ENCODE peak calls at places on chromosomes 3 and 15, in ten cellular contexts. A is heart right ventricle; Q is ascending aorta; V is CD8-positive, alpha-beta T cell; X is esophagus muscularis mucosa; U is neural progenitor cell; W is IMR-90; J is transverse colon; L is heart left ventricle; R is endodermal cell. P is an unnamed sample. For H3K9me3, the result is how much of the 10 kb centered on the place peaks cover.

GRCh38 chr15:68783226-68784054 is 37.3 kb downstream of the ANP32A start:
- DNase-seq in V (peak), U (peak), J (peak), R (peak), L (peak), A (no peak), W (no peak), X (no peak), Q (no peak), P (peak)

GRCh38 chr3:154779571-154779970 is 300.5 kb upstream of the MME start:
- DNase-seq in L (no peak), Q (no peak), U (no peak), J (no peak), W (peak), X (no peak), R (no peak), V (no peak), A (no peak), P (no peak)

GRCh38 chr15:67080900-67081431 is 15.6 kb downstream of the SMAD3 start:
- DNase-seq in J (no peak), W (peak), U (no peak), L (peak), A (peak), R (no peak), V (no peak), X (no peak), Q (peak), P (no peak)

GRCh38 chr3:62724503-62724902 is 150.7 kb downstream of the CADPS start:
- DNase-seq in L (no peak), X (no peak), V (no peak), J (no peak), U (no peak), Q (no peak), W (no peak), A (no peak), R (no peak), P (no peak)

GRCh38 chr15:89772933-89773583 is 3.1 kb upstream of the MESP2 start:
- DNase-seq in X (no peak), R (no peak), W (peak), V (no peak), U (no peak), L (no peak), Q (no peak), J (no peak), A (no peak), P (peak)

GRCh38 chr3:52092291-52092660 is 35.9 kb upstream of the DUSP7 start:
- DNase-seq in R (no peak), V (no peak), X (no peak), L (no peak), U (no peak), Q (no peak), J (no peak), A (no peak), W (no peak), P (no peak)

GRCh38 chr3:168121175-168121853 is 25.6 kb upstream of the GOLIM4 start:
- DNase-seq in A (peak), L (peak), J (peak), R (no peak), Q (no peak), X (no peak), W (peak), V (no peak), U (no peak), P (no peak)

GRCh38 chr3:55789516-55789915 is 302.4 kb upstream of the WNT5A start:
- DNase-seq in W (no peak), U (no peak), J (no peak), L (no peak), X (no peak), V (no peak), A (no peak), R (no peak), Q (no peak), P (no peak)

GRCh38 chr3:126167550-126167949 is 12.8 kb downstream of the ALDH1L1 start:
- DNase-seq in Q (no peak), J (no peak), X (no peak), U (no peak), R (no peak), W (no peak), A (no peak), V (no peak), L (no peak), P (no peak)

GRCh38 chr3:45642731-45643152 is 46.5 kb upstream of the SACM1L start:
- DNase-seq in J (no peak), V (no peak), L (no peak), U (peak), X (no peak), W (peak), R (no peak), Q (no peak), A (no peak), P (no peak)

GRCh38 chr15:29097168-29097567 is 172.5 kb downstream of the NSMCE3 start:
- DNase-seq in W (no peak), R (no peak), Q (no peak), A (no peak), L (no peak), X (no peak), U (no peak), V (no peak), J (no peak), P (no peak)

GRCh38 chr3:66592061-66592875 is 91.4 kb upstream of the LRIG1 start:
- DNase-seq in A (no peak), R (peak), X (no peak), L (no peak), V (no peak), W (peak), U (peak), Q (no peak), J (no peak), P (no peak)

GRCh38 chr15:72155021-72155621 is 36.9 kb downstream of the SENP8 start:
- DNase-seq in W (peak), V (no peak), Q (peak), L (peak), U (no peak), J (peak), A (peak), X (no peak), R (peak), P (no peak)

GRCh38 chr3:129794319-129795201 is 99.0 kb downstream of the TMCC1 start:
- DNase-seq in L (peak), W (no peak), X (no peak), A (peak), V (peak), U (peak), Q (no peak), R (peak), J (peak), P (peak)

GRCh38 chr3:36679384-36680200 is 84.8 kb downstream of the DCLK3 start:
- DNase-seq in R (no peak), W (peak), A (no peak), L (no peak), X (no peak), V (no peak), Q (no peak), U (no peak), J (no peak), P (no peak)

GRCh38 chr15:89141885-89142284 is 53.6 kb downstream of the ABHD2 start:
- DNase-seq in R (no peak), U (no peak), A (no peak), L (no peak), V (no peak), J (no peak), Q (no peak), W (peak), X (no peak), P (no peak)

GRCh38 chr15:75346796-75347221 is at the start of gene NEIL1:
- DNase-seq in Q (no peak), W (no peak), X (no peak), A (no peak), R (peak), U (peak), V (no peak), L (no peak), J (peak), P (peak)

GRCh38 chr3:53775834-53776251 is 70.4 kb downstream of the CHDH start:
- DNase-seq in X (no peak), A (no peak), W (no peak), V (no peak), L (no peak), Q (no peak), J (no peak), R (no peak), U (peak), P (no peak)

GRCh38 chr3:126098391-126098858 is 14.5 kb upstream of the SLC41A3 start:
- DNase-seq in V (peak), U (no peak), X (no peak), R (no peak), Q (no peak), W (peak), L (no peak), J (no peak), A (no peak), P (no peak)

GRCh38 chr3:86989611-86990010 is 1.3 kb downstream of the VGLL3 start:
- DNase-seq in A (no peak), J (no peak), L (no peak), V (no peak), X (no peak), Q (no peak), W (peak), U (no peak), R (no peak), P (no peak)

GRCh38 chr15:92377083-92377789 is 16.4 kb upstream of the ST8SIA2 start:
- DNase-seq in A (peak), J (no peak), R (peak), V (no peak), U (no peak), L (peak), W (no peak), Q (no peak), X (no peak), P (no peak)

GRCh38 chr3:153977148-153977547 is 144.0 kb upstream of the ARHGEF26 start:
- DNase-seq in X (no peak), A (peak), U (no peak), J (no peak), W (no peak), R (no peak), Q (no peak), L (peak), V (no peak), P (no peak)

GRCh38 chr3:60142009-60142408 is 1092.2 kb upstream of the CFAP20DC start:
- DNase-seq in X (peak), A (no peak), V (no peak), L (no peak), W (no peak), R (no peak), J (no peak), Q (no peak), U (no peak), P (no peak)

GRCh38 chr3:52278510-52279069 is at the start of gene WDR82:
- DNase-seq in R (peak), W (peak), U (peak), L (peak), V (peak), X (peak), J (peak), Q (peak), A (peak), P (peak)

GRCh38 chr3:69065318-69065964 is 13.3 kb upstream of the TMF1 start:
- DNase-seq in U (no peak), W (no peak), Q (no peak), L (no peak), V (no peak), A (no peak), R (no peak), J (no peak), X (no peak), P (no peak)

GRCh38 chr3:141057951-141058800 is 7.0 kb downstream of the SPSB4 start:
- DNase-seq in A (no peak), W (no peak), V (peak), J (no peak), R (no peak), X (peak), L (no peak), U (no peak), Q (no peak), P (no peak)

GRCh38 chr3:151156618-151157216 is 46.3 kb downstream of the GPR171 start:
- DNase-seq in A (no peak), Q (no peak), U (peak), V (no peak), L (no peak), R (no peak), J (no peak), W (peak), X (no peak), P (peak)

GRCh38 chr15:63833246-63833696 is 477 bp downstream of the HERC1 start:
- DNase-seq in X (no peak), U (peak), V (peak), J (peak), A (peak), Q (no peak), L (no peak), R (peak), W (peak), P (peak)

GRCh38 chr3:172129868-172130751 is 90.7 kb downstream of the FNDC3B start:
- DNase-seq in X (peak), W (peak), A (peak), Q (peak), U (no peak), J (peak), L (peak), V (no peak), R (no peak), P (peak)

GRCh38 chr3:114973576-114973975 is 173.5 kb downstream of the ZBTB20 start:
- DNase-seq in R (no peak), Q (no peak), X (no peak), L (no peak), V (no peak), A (no peak), U (peak), W (no peak), J (no peak), P (no peak)

GRCh38 chr3:194183271-194183670 is 47.3 kb downstream of the HES1 start:
- DNase-seq in R (no peak), J (no peak), A (no peak), W (no peak), X (no peak), V (no peak), L (no peak), U (no peak), Q (no peak), P (no peak)

GRCh38 chr3:16728762-16729745 is 123.8 kb upstream of the DAZL start:
- DNase-seq in U (no peak), Q (no peak), L (no peak), A (no peak), W (peak), V (no peak), J (no peak), X (no peak), R (no peak), P (no peak)

GRCh38 chr15:70266412-70267089 is 168.8 kb upstream of the TLE3 start:
- DNase-seq in R (no peak), U (no peak), Q (peak), W (no peak), L (peak), A (peak), X (peak), J (peak), V (no peak), P (no peak)

DNA sequence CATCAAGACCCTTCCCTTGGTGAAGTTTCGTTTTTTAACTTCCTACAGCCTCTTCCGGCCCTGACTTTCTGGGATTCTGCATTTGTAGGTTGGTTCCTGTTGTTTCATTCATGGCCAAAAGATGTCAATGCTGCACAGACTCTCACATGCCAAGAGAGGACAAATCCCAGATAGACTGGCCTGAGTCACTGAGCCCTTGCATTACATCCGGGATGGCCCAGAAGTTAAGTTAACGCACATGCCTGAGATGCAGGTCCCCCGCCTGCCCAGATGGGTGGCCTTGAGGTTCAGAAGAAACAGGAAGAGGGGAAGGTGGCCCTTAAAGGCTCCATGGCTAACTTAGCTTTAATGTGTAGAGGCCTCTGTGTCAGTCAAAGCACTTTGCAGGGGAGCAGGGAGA is 51.6 kb upstream of the SRGAP3 start:
- DNase-seq in Q (no peak), U (no peak), J (no peak), X (no peak), R (no peak), L (no peak), W (no peak), V (no peak), A (no peak), P (no peak)
- TF ChIP-seq CTCF in Q (no peak), U (no peak), J (no peak), X (no peak), R (no peak), L (no peak), W (no peak), V (no peak), A (no peak), P (no peak)

DNA sequence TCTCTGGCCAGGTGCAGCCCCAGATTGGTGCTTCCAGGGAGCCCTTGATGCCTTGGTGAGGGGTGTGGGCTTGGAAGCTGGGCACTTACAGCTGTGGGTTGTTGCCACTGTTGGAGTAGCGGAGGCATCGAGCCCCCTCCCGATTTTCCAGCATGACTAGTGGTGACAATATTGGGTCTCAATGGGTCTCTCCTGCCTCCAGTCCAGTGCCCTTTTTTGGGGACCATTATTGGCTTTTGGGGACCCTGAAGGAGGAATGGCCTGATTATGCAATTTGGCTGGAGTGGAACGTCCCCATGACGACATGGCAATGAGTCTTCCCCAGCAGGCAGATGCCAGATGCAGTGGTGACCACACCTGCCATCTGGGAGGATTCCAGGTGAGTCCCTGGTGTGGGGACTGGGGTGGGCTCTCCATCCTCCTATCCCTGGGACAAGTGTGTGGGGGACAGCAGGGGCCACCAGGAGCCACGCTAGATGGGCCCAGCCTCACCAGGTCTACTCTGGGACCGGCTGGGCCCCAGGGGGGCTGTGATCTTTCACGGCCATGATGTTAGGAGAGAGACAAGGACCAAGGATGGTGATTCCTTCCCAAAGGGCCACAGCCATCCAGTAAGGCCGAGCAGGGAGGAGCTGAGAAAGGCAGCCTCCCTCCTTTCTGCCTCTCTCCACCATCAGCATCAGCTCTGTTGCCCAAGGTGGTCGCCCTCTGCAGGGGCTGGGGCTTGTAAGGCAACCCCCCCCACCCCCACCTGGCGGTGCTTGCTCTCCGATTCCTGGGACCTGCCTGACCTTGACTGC is 196.8 kb downstream of the GOLGA6L6 start:
- DNase-seq in Q (peak), L (peak), R (no peak), J (no peak), V (no peak), X (peak), U (no peak), W (no peak), A (no peak), P (no peak)
- H3K9me3 ChIP-seq in Q (under half), L (under half), R (half or more), J (under half), V (under half), X (under half), U (under half), W (half or more), A (under half), P (half or more)

GRCh38 chr3:160577551-160578195 is 12.3 kb upstream of the KPNA4 start:
- DNase-seq in A (no peak), X (no peak), J (no peak), W (peak), L (no peak), U (peak), Q (no peak), R (no peak), V (no peak), P (peak)
- H3K4me3 ChIP-seq in A (no peak), X (no peak), J (no peak), W (no peak), L (no peak), U (no peak), Q (no peak), R (no peak), V (no peak), P (no peak)

DNA sequence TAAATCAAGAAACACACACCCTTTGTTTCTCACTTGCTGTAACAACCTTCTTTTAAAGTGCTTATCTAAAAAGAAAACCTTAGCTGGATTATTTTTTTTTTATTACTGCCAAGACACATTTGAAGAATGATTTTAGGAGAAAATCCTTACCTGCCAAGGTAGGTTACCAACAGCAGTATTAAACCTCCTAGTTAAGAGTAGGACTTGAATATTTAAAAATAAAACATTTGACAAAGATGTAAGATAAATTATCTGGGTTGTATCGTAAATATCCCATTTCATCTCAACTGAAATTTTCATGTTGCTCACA is 192.1 kb downstream of the PDZRN3 start:
- DNase-seq in X (no peak), A (no peak), R (no peak), J (no peak), L (no peak), W (no peak), V (no peak), Q (no peak), U (no peak), P (no peak)
- TF ChIP-seq CTCF in X (no peak), A (no peak), R (peak), J (no peak), L (no peak), W (no peak), V (no peak), Q (no peak), U (peak), P (no peak)

GRCh38 chr3:37997321-37997720 is 6.7 kb downstream of the VILL start:
- DNase-seq in A (no peak), L (no peak), W (no peak), X (no peak), J (no peak), U (no peak), V (no peak), Q (no peak), R (no peak), P (no peak)
- H3K9me3 ChIP-seq in A (under half), L (under half), W (under half), X (under half), J (under half), U (under half), V (under half), Q (under half), R (under half), P (under half)

DNA sequence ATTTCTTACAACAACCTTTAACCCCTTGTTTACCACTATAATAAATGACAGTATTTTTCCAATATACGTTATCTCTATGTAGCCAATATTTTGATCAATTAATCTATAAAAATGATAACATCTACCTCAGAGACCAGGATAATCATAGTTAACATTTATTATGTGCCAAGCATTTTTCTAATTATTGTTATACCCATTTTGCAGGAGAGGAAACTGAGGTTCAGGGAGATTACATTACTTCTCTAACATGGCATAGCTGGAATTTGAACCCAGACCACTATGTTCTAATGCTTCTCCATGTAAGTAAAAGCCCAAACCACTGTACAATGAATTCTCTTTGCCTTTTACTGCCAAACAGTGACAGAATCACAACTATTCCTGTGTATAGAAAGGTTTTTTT is 113.4 kb upstream of the PFN2 start:
- DNase-seq in J (no peak), X (no peak), L (no peak), W (no peak), U (no peak), V (no peak), R (no peak), Q (no peak), A (no peak), P (no peak)
- H3K4me3 ChIP-seq in J (no peak), X (no peak), L (no peak), W (no peak), U (no peak), V (no peak), R (no peak), Q (no peak), A (no peak), P (no peak)